ENCODE peak calls at places on chromosomes 12 and 14, in four cellular contexts. One of them, this sample, is unnamed.

GRCh38 chr14:99995700-99996356 is 69.4 kb upstream of the EVL start:
- DNase-seq in K562: peak; percentile 65
- DNase-seq in suprapubic skin: peak; percentile 70
- DNase-seq in breast epithelium: no peak
- DNase-seq in this sample: peak; percentile 71

GRCh38 chr12:130706311-130706710 is 9.8 kb downstream of the RIMBP2 start:
- DNase-seq in K562: no peak
- DNase-seq in suprapubic skin: no peak
- DNase-seq in breast epithelium: no peak
- DNase-seq in this sample: no peak

GRCh38 chr12:121812320-121812871 is 8.6 kb downstream of the SETD1B start:
- DNase-seq in K562: peak; percentile 79
- DNase-seq in suprapubic skin: peak; percentile 78
- DNase-seq in breast epithelium: no peak
- DNase-seq in this sample: peak; percentile 89

GRCh38 chr12:78143717-78144116 is 313.0 kb downstream of the NAV3 start:
- DNase-seq in K562: no peak
- DNase-seq in suprapubic skin: no peak
- DNase-seq in breast epithelium: no peak
- DNase-seq in this sample: no peak

GRCh38 chr12:99984271-99985128 is at the start of gene ANKS1B:
- DNase-seq in K562: peak; percentile 52
- DNase-seq in suprapubic skin: peak; percentile 62
- DNase-seq in breast epithelium: no peak
- DNase-seq in this sample: peak; percentile 74

GRCh38 chr12:127268121-127268520 is 998.8 kb upstream of the TMEM132C start:
- DNase-seq in K562: no peak
- DNase-seq in suprapubic skin: no peak
- DNase-seq in breast epithelium: no peak
- DNase-seq in this sample: no peak

GRCh38 chr12:71639341-71639760 is 24.3 kb downstream of the ZFC3H1 start:
- DNase-seq in K562: peak; percentile 43
- DNase-seq in suprapubic skin: no peak
- DNase-seq in breast epithelium: no peak
- DNase-seq in this sample: no peak

GRCh38 chr12:25045869-25046268 is 97.0 kb upstream of the BCAT1 start:
- DNase-seq in K562: no peak
- DNase-seq in suprapubic skin: no peak
- DNase-seq in breast epithelium: no peak
- DNase-seq in this sample: no peak

GRCh38 chr12:81294325-81295190 is 216.7 kb downstream of the ACSS3 start:
- DNase-seq in K562: no peak
- DNase-seq in suprapubic skin: no peak
- DNase-seq in breast epithelium: no peak
- DNase-seq in this sample: no peak

GRCh38 chr14:105071326-105071725 is 6.1 kb upstream of the GPR132 start:
- DNase-seq in K562: no peak
- DNase-seq in suprapubic skin: no peak
- DNase-seq in breast epithelium: no peak
- DNase-seq in this sample: no peak

GRCh38 chr14:91229743-91230200 is 14.7 kb downstream of the GPR68 start:
- DNase-seq in K562: no peak
- DNase-seq in suprapubic skin: no peak
- DNase-seq in breast epithelium: no peak
- DNase-seq in this sample: no peak

GRCh38 chr12:78530065-78530765 is 334.4 kb upstream of the SYT1 start:
- DNase-seq in K562: no peak
- DNase-seq in suprapubic skin: peak; percentile 41
- DNase-seq in breast epithelium: no peak
- DNase-seq in this sample: no peak

GRCh38 chr12:113254298-113254697 is 33.0 kb downstream of the TPCN1 start:
- DNase-seq in K562: no peak
- DNase-seq in suprapubic skin: no peak
- DNase-seq in breast epithelium: no peak
- DNase-seq in this sample: no peak

GRCh38 chr14:89500303-89500702 is 83.3 kb upstream of the FOXN3 start:
- DNase-seq in K562: no peak
- DNase-seq in suprapubic skin: no peak
- DNase-seq in breast epithelium: no peak
- DNase-seq in this sample: no peak

GRCh38 chr12:67650127-67650495 is 1.6 kb downstream of the DYRK2 start:
- DNase-seq in K562: peak; percentile 10
- DNase-seq in suprapubic skin: no peak
- DNase-seq in breast epithelium: no peak
- DNase-seq in this sample: no peak

GRCh38 chr12:54337280-54337842 is 12.4 kb downstream of the COPZ1 start:
- DNase-seq in K562: peak; percentile 88
- DNase-seq in suprapubic skin: no peak
- DNase-seq in breast epithelium: no peak
- DNase-seq in this sample: no peak

GRCh38 chr12:52984136-52984535 is 22.1 kb upstream of the EIF4B start:
- DNase-seq in K562: no peak
- DNase-seq in suprapubic skin: no peak
- DNase-seq in breast epithelium: no peak
- DNase-seq in this sample: no peak

GRCh38 chr12:19131020-19131431 is 1.5 kb downstream of the PLEKHA5 start:
- DNase-seq in K562: peak; percentile 48
- DNase-seq in suprapubic skin: no peak
- DNase-seq in breast epithelium: peak; percentile 21
- DNase-seq in this sample: no peak

GRCh38 chr12:49369723-49370145 is 2.5 kb downstream of the SPATS2 start:
- DNase-seq in K562: peak; percentile 77
- DNase-seq in suprapubic skin: no peak
- DNase-seq in breast epithelium: no peak
- DNase-seq in this sample: no peak

GRCh38 chr14:105064721-105065143 is 498 bp downstream of the GPR132 start:
- DNase-seq in K562: no peak
- DNase-seq in suprapubic skin: peak; percentile 65
- DNase-seq in breast epithelium: no peak
- DNase-seq in this sample: peak; percentile 67

GRCh38 chr12:76874027-76874426 is 4.8 kb downstream of the CSRP2 start:
- DNase-seq in K562: no peak
- DNase-seq in suprapubic skin: no peak
- DNase-seq in breast epithelium: no peak
- DNase-seq in this sample: no peak

GRCh38 chr14:53331247-53331646 is 178.1 kb upstream of the DDHD1 start:
- DNase-seq in K562: no peak
- DNase-seq in suprapubic skin: no peak
- DNase-seq in breast epithelium: no peak
- DNase-seq in this sample: no peak

GRCh38 chr12:94169966-94170689 is 21.8 kb downstream of the PLXNC1 start:
- DNase-seq in K562: no peak
- DNase-seq in suprapubic skin: no peak
- DNase-seq in breast epithelium: no peak
- DNase-seq in this sample: no peak

GRCh38 chr12:39763894-39764176 is 144.2 kb upstream of the ABCD2 start:
- DNase-seq in K562: no peak
- DNase-seq in suprapubic skin: no peak
- DNase-seq in breast epithelium: no peak
- DNase-seq in this sample: no peak

GRCh38 chr12:105318651-105319483 is 11.6 kb upstream of the C12orf75 start:
- DNase-seq in K562: no peak
- DNase-seq in suprapubic skin: no peak
- DNase-seq in breast epithelium: no peak
- DNase-seq in this sample: no peak

GRCh38 chr14:103118019-103118662 is 5.1 kb upstream of the TNFAIP2 start:
- DNase-seq in K562: peak; percentile 66
- DNase-seq in suprapubic skin: peak; percentile 83
- DNase-seq in breast epithelium: no peak
- DNase-seq in this sample: peak; percentile 92
- TF ChIP-seq POLR2AphosphoS5 in K562: no peak
- TF ChIP-seq POLR2AphosphoS5 in suprapubic skin: no peak
- TF ChIP-seq POLR2AphosphoS5 in breast epithelium: peak; percentile 69
- TF ChIP-seq POLR2AphosphoS5 in this sample: peak; percentile 53

DNA sequence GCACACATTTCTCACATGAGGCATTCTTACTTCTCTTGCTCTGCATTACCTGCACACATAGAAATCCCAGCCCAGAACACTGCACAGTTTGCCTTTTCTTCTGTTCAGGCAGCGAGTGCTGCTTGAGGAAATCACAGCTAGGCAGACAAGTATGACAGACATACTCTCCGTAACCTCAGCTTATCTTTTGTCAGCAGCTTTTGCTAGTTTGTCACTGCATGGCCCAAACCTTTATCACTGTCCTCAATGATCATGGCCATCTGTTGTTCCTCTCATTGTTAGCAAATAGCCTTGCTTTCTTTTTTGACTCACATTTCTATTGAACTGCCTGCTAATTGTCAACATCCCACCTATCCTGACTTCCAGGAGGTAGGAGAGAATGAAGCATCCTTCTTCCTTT is 5.3 kb downstream of the ZNF10 start:
- DNase-seq in K562: peak; percentile 42
- DNase-seq in suprapubic skin: no peak
- DNase-seq in breast epithelium: no peak
- DNase-seq in this sample: no peak
- H3K9me3 ChIP-seq in K562: peaks cover 7% of the 10 kb centered on the region
- H3K9me3 ChIP-seq in suprapubic skin: peaks cover 43% of the 10 kb centered on the region
- H3K9me3 ChIP-seq in breast epithelium: peaks cover 70% of the 10 kb centered on the region
- H3K9me3 ChIP-seq in this sample: peaks cover 15% of the 10 kb centered on the region

GRCh38 chr12:123171967-123172366 is 21.1 kb upstream of the PITPNM2 start:
- DNase-seq in K562: no peak
- DNase-seq in suprapubic skin: no peak
- DNase-seq in breast epithelium: no peak
- DNase-seq in this sample: no peak
- TF ChIP-seq POLR2AphosphoS5 in K562: no peak
- TF ChIP-seq POLR2AphosphoS5 in suprapubic skin: no peak
- TF ChIP-seq POLR2AphosphoS5 in breast epithelium: no peak
- TF ChIP-seq POLR2AphosphoS5 in this sample: no peak

DNA sequence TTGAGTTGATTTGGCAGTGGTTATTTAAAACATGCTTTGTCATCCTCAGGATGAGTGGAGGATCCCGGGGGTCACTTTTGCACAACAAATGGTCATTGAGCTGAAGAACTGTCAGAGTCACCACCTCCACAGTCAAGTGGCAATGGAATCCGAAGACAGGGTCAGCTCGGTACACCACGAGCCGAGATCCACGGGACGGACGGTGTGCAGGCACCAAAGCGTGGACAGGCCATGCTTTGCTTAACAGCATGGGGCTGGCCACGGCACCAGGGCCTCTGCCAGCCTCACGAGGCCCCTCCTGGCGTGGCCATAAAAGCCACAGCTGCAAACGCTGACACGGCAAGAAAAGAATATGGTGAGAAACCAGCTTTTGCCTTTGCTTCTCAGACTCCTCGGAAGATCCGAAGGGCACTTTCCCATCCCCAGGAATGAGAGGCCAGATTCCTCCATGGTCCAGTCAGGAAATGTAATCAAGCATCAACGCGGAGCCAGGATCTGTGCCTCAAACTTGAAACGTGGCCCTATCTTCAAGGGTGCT is 152.2 kb upstream of the DIO3 start:
- DNase-seq in K562: no peak
- DNase-seq in suprapubic skin: no peak
- DNase-seq in breast epithelium: no peak
- DNase-seq in this sample: no peak
- H3K9me3 ChIP-seq in K562: no peaks in the 10 kb centered on the region
- H3K9me3 ChIP-seq in suprapubic skin: no peaks in the 10 kb centered on the region
- H3K9me3 ChIP-seq in breast epithelium: no peaks in the 10 kb centered on the region
- H3K9me3 ChIP-seq in this sample: no peaks in the 10 kb centered on the region

GRCh38 chr12:110245278-110245868 is 35.7 kb upstream of the ATP2A2 start:
- DNase-seq in K562: peak; percentile 34
- DNase-seq in suprapubic skin: no peak
- DNase-seq in breast epithelium: no peak
- DNase-seq in this sample: no peak
- TF ChIP-seq POLR2AphosphoS5 in K562: no peak
- TF ChIP-seq POLR2AphosphoS5 in suprapubic skin: no peak
- TF ChIP-seq POLR2AphosphoS5 in breast epithelium: no peak
- TF ChIP-seq POLR2AphosphoS5 in this sample: no peak

GRCh38 chr14:37618498-37619041 is 23.1 kb downstream of the TTC6 start:
- DNase-seq in K562: no peak
- DNase-seq in suprapubic skin: no peak
- DNase-seq in breast epithelium: no peak
- DNase-seq in this sample: no peak
- H3K9me3 ChIP-seq in K562: no peaks in the 10 kb centered on the region
- H3K9me3 ChIP-seq in suprapubic skin: peaks cover 19% of the 10 kb centered on the region
- H3K9me3 ChIP-seq in breast epithelium: peaks cover 10% of the 10 kb centered on the region
- H3K9me3 ChIP-seq in this sample: peaks cover 6% of the 10 kb centered on the region

GRCh38 chr12:44804068-44804467 is 72.0 kb downstream of the NELL2 start:
- DNase-seq in K562: no peak
- DNase-seq in suprapubic skin: no peak
- DNase-seq in breast epithelium: no peak
- DNase-seq in this sample: no peak
- TF ChIP-seq POLR2AphosphoS5 in K562: no peak
- TF ChIP-seq POLR2AphosphoS5 in suprapubic skin: no peak
- TF ChIP-seq POLR2AphosphoS5 in breast epithelium: no peak
- TF ChIP-seq POLR2AphosphoS5 in this sample: no peak

GRCh38 chr14:106417224-106418049 is 891.1 kb downstream of the TMEM121 start:
- DNase-seq in K562: peak; percentile 74
- DNase-seq in suprapubic skin: peak; percentile 69
- DNase-seq in breast epithelium: no peak
- DNase-seq in this sample: no peak

GRCh38 chr14:106419432-106419831 is 893.0 kb downstream of the TMEM121 start:
- DNase-seq in K562: no peak
- DNase-seq in suprapubic skin: no peak
- DNase-seq in breast epithelium: no peak
- DNase-seq in this sample: no peak

DNA sequence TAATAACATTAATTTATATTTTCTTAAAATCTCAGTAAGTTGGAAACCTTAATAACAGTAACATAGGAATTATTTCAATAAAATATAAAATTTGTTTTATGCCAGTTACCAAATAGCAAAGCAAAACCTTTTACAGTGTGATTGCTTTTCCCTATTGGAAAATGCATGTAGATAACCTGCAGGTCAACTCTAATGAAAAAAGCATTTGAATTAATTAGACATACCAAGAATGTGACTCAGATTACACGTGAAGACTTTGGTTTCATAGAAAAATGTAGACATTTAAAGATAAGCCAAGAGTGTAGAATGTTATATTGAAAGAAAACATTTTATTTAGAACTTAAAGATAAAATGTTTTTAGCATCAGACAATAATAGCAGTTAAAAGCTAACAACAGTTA is 888.1 kb downstream of the TMEM121 start:
- DNase-seq in K562: no peak
- DNase-seq in suprapubic skin: no peak
- DNase-seq in breast epithelium: no peak
- DNase-seq in this sample: no peak
- H3K9me3 ChIP-seq in K562: peaks cover 10% of the 10 kb centered on the region
- H3K9me3 ChIP-seq in suprapubic skin: no peaks in the 10 kb centered on the region
- H3K9me3 ChIP-seq in breast epithelium: no peaks in the 10 kb centered on the region
- H3K9me3 ChIP-seq in this sample: no peaks in the 10 kb centered on the region